ENCODE peak calls at places on chromosomes 2 and 18, in six cellular contexts. S is T-helper 1 cell; J is C1 segment of cervical spinal cord; K is stimulated activated CD4-positive, alpha-beta T cell treated with anti-CD3 and anti-CD28 coated beads, Interleukin-15, amount 100 ng/mL, for 1 hour; Z is T-helper 9 cell; D is activated T-helper 1 cell treated with anti-CD3 and anti-CD28 coated beads, Interleukin-12 subunit alpha, Interleukin-12 subunit beta, Interleukin-2, Interleukin-4 antibody, amounts not matched to agents 30 ng/mL and 10 ng/mL and 1 ng/mL, durations not matched to agents 14 hours and 24 hours and 36 hours. L is an unnamed sample.

GRCh38 chr2:20666114-20666363 is 905 bp upstream of the GDF7 start:
- DNase-seq in S (no peak), J (no peak), K (no peak), Z (no peak), D (no peak), L (no peak)

GRCh38 chr18:9971313-9971920 is 57.6 kb downstream of the VAPA start:
- DNase-seq in S (peak; percentile 66), J (peak; percentile 30), K (peak; percentile 22), Z (peak; percentile 56), D (peak; percentile 55), L (peak; percentile 73)

GRCh38 chr2:217289153-217289908 is 429.5 kb upstream of the TNP1 start:
- DNase-seq in S (no peak), J (no peak), K (no peak), Z (no peak), D (no peak), L (no peak)

GRCh38 chr2:207188601-207189000 is 22.9 kb upstream of the KLF7 start:
- DNase-seq in S (no peak), J (no peak), K (no peak), Z (no peak), D (no peak), L (no peak)

GRCh38 chr2:202050652-202051051 is 17.0 kb downstream of the FZD7 start:
- DNase-seq in S (no peak), J (no peak), K (no peak), Z (no peak), D (no peak), L (no peak)

GRCh38 chr2:7012141-7012809 is 95.1 kb downstream of the RNF144A start:
- DNase-seq in S (no peak), J (no peak), K (no peak), Z (no peak), D (no peak), L (no peak)

GRCh38 chr2:239985356-239985755 is 39.8 kb downstream of the NDUFA10 start:
- DNase-seq in S (no peak), J (no peak), K (no peak), Z (no peak), D (no peak), L (no peak)

GRCh38 chr2:79129260-79129659 is 9.0 kb downstream of the REG1A start:
- DNase-seq in S (no peak), J (no peak), K (no peak), Z (no peak), D (no peak), L (no peak)

GRCh38 chr18:37435996-37436395 is 129.6 kb downstream of the CELF4 start:
- DNase-seq in S (no peak), J (no peak), K (no peak), Z (no peak), D (no peak), L (no peak)

GRCh38 chr2:109009920-109010610 is 21.0 kb upstream of the EDAR start:
- DNase-seq in S (no peak), J (no peak), K (no peak), Z (no peak), D (no peak), L (peak; percentile 55)

GRCh38 chr18:74197705-74198341 is 49.5 kb downstream of the TIMM21 start:
- DNase-seq in S (no peak), J (no peak), K (no peak), Z (no peak), D (no peak), L (no peak)

GRCh38 chr2:152716805-152717241 is 438 bp downstream of the PRPF40A start:
- DNase-seq in S (no peak), J (no peak), K (peak; percentile 2), Z (peak; percentile 21), D (peak; percentile 17), L (peak; percentile 63)

GRCh38 chr18:48590678-48591077 is 51.8 kb downstream of the CTIF start:
- DNase-seq in S (no peak), J (no peak), K (no peak), Z (no peak), D (no peak), L (no peak)

GRCh38 chr2:25165992-25166618 is 2.3 kb downstream of the POMC start:
- DNase-seq in S (peak; percentile 39), J (no peak), K (no peak), Z (peak; percentile 12), D (peak; percentile 23), L (peak; percentile 18)

GRCh38 chr2:53314718-53315117 is 452.9 kb upstream of the CHAC2 start:
- DNase-seq in S (no peak), J (no peak), K (no peak), Z (no peak), D (no peak), L (no peak)

GRCh38 chr18:35441857-35442595 is 55.7 kb downstream of the INO80C start:
- DNase-seq in S (no peak), J (no peak), K (no peak), Z (no peak), D (no peak), L (no peak)

GRCh38 chr2:96423866-96424265 is 81.3 kb downstream of the NEURL3 start:
- DNase-seq in S (no peak), J (no peak), K (no peak), Z (no peak), D (no peak), L (no peak)

GRCh38 chr2:178506101-178506500 is 25.8 kb downstream of the PLEKHA3 start:
- DNase-seq in S (no peak), J (no peak), K (no peak), Z (no peak), D (no peak), L (no peak)

GRCh38 chr18:27062802-27063201 is 122.3 kb downstream of the CHST9 start:
- DNase-seq in S (no peak), J (no peak), K (no peak), Z (no peak), D (no peak), L (no peak)

L was measured in RKO.